ENCODE peak calls at places on chromosomes 2 and 18, in six cellular contexts. R is progenitor cell of endocrine pancreas, W is lower lobe of right lung, L is IMR-90, G is HFF-Myc, V is Caco-2. T is an unnamed sample.

GRCh38 chr2:172953970-172954852 is 121.4 kb upstream of the MAP3K20 start:
- DNase-seq in L (peak), G (no peak), V (no peak), R (no peak), W (no peak), T (peak)

GRCh38 chr2:214158851-214159250 is 252.0 kb upstream of the VWC2L start:
- DNase-seq in W (no peak), V (no peak), R (no peak), G (no peak), L (no peak), T (no peak)

GRCh38 chr18:48940854-48941531 is 9.8 kb downstream of the SMAD7 start:
- DNase-seq in W (no peak), R (no peak), G (no peak), L (peak), V (no peak), T (no peak)

GRCh38 chr2:50591642-50592041 is 440.3 kb downstream of the NRXN1 start:
- DNase-seq in L (no peak), V (no peak), W (no peak), R (no peak), G (no peak), T (no peak)

GRCh38 chr2:107989445-107989844 is 3.1 kb downstream of the SLC5A7 start:
- DNase-seq in W (no peak), R (no peak), G (no peak), L (no peak), V (no peak), T (no peak)

GRCh38 chr18:48749768-48750167 is 201.0 kb downstream of the SMAD7 start:
- DNase-seq in R (no peak), L (peak), G (no peak), W (no peak), V (no peak), T (no peak)

GRCh38 chr2:211367711-211368110 is 811.3 kb downstream of the CPS1 start:
- DNase-seq in G (no peak), V (no peak), L (no peak), W (no peak), R (no peak), T (no peak)

GRCh38 chr2:53131416-53131815 is 636.2 kb upstream of the CHAC2 start:
- DNase-seq in V (no peak), W (no peak), L (peak), G (no peak), R (no peak), T (peak)

GRCh38 chr2:174964404-174964803 is 40.8 kb downstream of the CHN1 start:
- DNase-seq in V (no peak), W (no peak), G (no peak), L (no peak), R (no peak), T (no peak)

GRCh38 chr2:241080405-241081189 is 21.5 kb downstream of the MTERF4 start:
- DNase-seq in V (no peak), L (no peak), R (no peak), G (no peak), W (no peak), T (no peak)

GRCh38 chr18:63999871-64000270 is 30.0 kb downstream of the SERPINB8 start:
- DNase-seq in W (no peak), G (no peak), V (no peak), R (no peak), L (no peak), T (no peak)

GRCh38 chr2:229048134-229048533 is 223.0 kb downstream of the PID1 start:
- DNase-seq in G (no peak), L (no peak), R (no peak), W (no peak), V (no peak), T (no peak)

GRCh38 chr18:13300029-13300428 is 81.5 kb downstream of the LDLRAD4 start:
- DNase-seq in W (no peak), L (no peak), G (no peak), V (no peak), R (no peak), T (no peak)

GRCh38 chr2:228642861-228643260 is 461.4 kb upstream of the SPHKAP start:
- DNase-seq in R (no peak), L (no peak), G (no peak), V (no peak), W (no peak), T (no peak)

GRCh38 chr2:45889053-45889452 is 237.6 kb downstream of the PRKCE start:
- DNase-seq in R (no peak), W (peak), G (no peak), L (peak), V (peak), T (no peak)

GRCh38 chr2:38376346-38376682 is 759 bp downstream of the ATL2 start:
- DNase-seq in R (no peak), L (peak), G (no peak), V (peak), W (no peak), T (peak)

GRCh38 chr2:105397025-105397722 is 1.7 kb downstream of the FHL2 start:
- DNase-seq in V (no peak), W (no peak), L (no peak), R (no peak), G (no peak), T (no peak)

GRCh38 chr2:20182241-20182931 is 42.5 kb downstream of the SDC1 start:
- DNase-seq in V (no peak), G (no peak), W (peak), L (peak), R (no peak), T (peak)

GRCh38 chr18:9362869-9363268 is 28.3 kb downstream of the TWSG1 start:
- DNase-seq in G (no peak), L (no peak), R (no peak), W (no peak), V (peak), T (no peak)

GRCh38 chr2:44168684-44169154 is at the start of gene PPM1B:
- DNase-seq in W (peak), L (no peak), G (no peak), R (peak), V (peak), T (no peak)

GRCh38 chr2:41580806-41581205 is 467.0 kb upstream of the PKDCC start:
- DNase-seq in R (no peak), V (no peak), L (no peak), G (no peak), W (no peak), T (no peak)

GRCh38 chr18:74524097-74524496 is 10.2 kb upstream of the CNDP1 start:
- DNase-seq in V (no peak), L (peak), W (no peak), R (no peak), G (no peak), T (no peak)

GRCh38 chr2:162184362-162184761 is 32.3 kb upstream of the GCG start:
- DNase-seq in L (no peak), R (no peak), W (no peak), G (no peak), V (no peak), T (no peak)

GRCh38 chr2:234169676-234170075 is 119.2 kb downstream of the SPP2 start:
- DNase-seq in L (no peak), R (no peak), V (no peak), G (no peak), W (no peak), T (no peak)

GRCh38 chr2:3001595-3002184 is 375.9 kb downstream of the EIPR1 start:
- DNase-seq in G (no peak), R (no peak), L (no peak), V (peak), W (no peak), T (no peak)

GRCh38 chr18:24506175-24506574 is 45.7 kb downstream of the HRH4 start:
- DNase-seq in G (no peak), V (no peak), R (no peak), L (no peak), W (no peak), T (no peak)

GRCh38 chr18:30889582-30890301 is 152.8 kb downstream of the DSC3 start:
- DNase-seq in G (no peak), R (no peak), V (peak), L (no peak), W (no peak), T (no peak)
- TF ChIP-seq CTCF in G (no peak), R (peak), V (no peak), L (no peak), W (peak), T (no peak)

GRCh38 chr2:121688820-121689219 is 39.6 kb upstream of the CLASP1 start:
- DNase-seq in R (no peak), L (no peak), G (no peak), W (no peak), V (no peak), T (no peak)

GRCh38 chr2:121694398-121695178 is 42.1 kb downstream of the NIFK start:
- DNase-seq in V (no peak), R (no peak), G (no peak), L (peak), W (no peak), T (peak)

GRCh38 chr2:121690095-121690494 is 40.8 kb upstream of the CLASP1 start:
- DNase-seq in V (no peak), L (no peak), G (no peak), R (no peak), W (no peak), T (no peak)

GRCh38 chr2:121686218-121686617 is 37.0 kb upstream of the CLASP1 start:
- DNase-seq in R (no peak), G (no peak), V (no peak), W (no peak), L (no peak), T (no peak)

DNA sequence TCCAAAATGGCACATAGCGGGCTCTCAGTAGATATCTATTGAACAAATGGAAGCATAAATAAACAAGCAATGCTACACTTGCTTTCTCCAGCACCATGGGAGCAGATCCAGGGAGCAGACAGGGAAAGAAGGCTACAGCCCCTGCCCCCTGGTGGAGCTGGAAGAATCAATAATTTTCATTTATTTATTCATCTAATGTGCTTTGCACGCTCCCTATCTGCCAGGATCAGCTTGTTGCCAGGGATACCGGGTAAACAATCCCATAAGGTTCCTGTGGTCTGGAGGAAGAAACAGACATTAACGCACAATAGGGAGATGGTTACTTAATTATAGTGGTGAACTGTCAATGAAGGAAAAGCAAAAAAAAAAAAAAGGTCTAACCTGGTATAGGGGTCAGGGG is 40.1 kb upstream of the CLASP1 start:
- DNase-seq in W (no peak), V (peak), G (peak), R (no peak), L (peak), T (peak)
- TF ChIP-seq CTCF in W (peak), V (peak), G (peak), R (peak), L (peak), T (peak)

DNA sequence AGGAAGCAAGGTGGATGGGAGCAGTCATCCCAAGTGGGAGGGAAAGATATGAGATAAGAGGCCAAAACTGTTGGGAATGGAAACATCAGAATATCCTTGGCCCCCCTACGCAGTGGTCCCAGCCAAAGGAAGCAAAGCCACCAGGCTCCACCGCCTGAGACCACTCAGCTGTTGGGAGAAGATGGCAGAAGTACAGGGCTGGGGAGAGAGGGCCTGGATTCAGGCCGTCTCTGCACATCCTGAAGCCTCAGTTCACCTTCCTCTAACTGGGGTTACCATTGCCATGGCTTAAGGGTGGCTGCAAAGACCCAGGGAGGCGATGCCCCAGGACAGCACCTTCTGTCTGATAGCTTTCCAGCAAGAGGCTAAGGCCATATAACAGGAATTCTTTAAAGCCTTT is 193.8 kb downstream of the MGAT5 start:
- DNase-seq in G (no peak), L (no peak), R (no peak), V (no peak), W (no peak), T (no peak)
- TF ChIP-seq CTCF in G (no peak), L (no peak), R (no peak), V (no peak), W (no peak), T (no peak)

DNA sequence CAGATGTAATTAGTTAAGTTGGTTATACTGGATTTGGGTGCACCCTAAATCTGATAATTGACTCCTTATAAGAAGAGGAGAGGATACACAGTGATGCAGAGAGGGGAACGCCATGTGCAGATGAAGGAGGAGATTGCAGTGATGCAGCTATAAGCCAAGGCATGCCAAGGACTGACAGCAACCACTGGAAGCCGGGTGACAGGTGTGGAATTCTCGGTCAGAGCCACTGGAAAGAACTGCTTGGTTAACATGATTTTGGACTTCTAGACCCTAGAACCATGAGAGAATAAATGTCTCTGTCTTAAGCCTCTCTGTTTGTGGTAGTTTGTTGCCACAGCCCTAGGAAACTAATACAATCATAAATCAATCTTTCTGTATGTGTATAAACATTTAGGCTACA is 403.3 kb upstream of the CDH20 start:
- DNase-seq in V (no peak), W (no peak), L (no peak), R (no peak), G (no peak), T (no peak)
- TF ChIP-seq CTCF in V (no peak), W (no peak), L (no peak), R (no peak), G (no peak), T (no peak)

DNA sequence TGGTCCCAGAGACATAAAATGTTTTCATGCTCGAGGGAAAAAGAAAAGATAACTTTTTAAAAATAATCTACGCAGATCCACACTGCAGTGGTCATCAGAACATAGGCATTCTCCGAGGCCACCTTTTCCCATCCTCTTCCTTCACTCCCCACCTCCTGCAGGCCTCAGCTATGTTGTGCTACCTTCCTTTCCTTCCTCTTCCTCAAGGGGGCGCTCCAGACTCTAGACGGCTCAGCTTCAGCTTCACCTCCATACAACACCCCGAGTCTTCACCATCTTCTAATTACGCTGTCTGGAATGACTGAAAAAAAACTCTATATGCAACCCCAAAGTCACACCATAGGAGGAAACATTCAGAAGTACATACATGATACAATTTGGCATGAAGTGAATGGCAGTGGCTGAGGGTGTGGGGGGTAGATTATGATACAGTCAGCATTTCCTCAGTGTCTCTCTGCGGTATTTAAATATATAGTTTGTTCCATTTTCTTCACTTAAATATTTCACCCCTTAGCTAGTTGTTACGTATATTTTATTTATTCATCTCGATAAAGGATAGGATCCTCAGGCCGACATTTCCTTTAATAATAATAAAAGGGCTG is 583.6 kb downstream of the IRS1 start:
- DNase-seq in L (peak), G (peak), R (peak), V (peak), W (peak), T (peak)
- TF ChIP-seq CTCF in L (peak), G (peak), R (peak), V (peak), W (peak), T (peak)

DNA sequence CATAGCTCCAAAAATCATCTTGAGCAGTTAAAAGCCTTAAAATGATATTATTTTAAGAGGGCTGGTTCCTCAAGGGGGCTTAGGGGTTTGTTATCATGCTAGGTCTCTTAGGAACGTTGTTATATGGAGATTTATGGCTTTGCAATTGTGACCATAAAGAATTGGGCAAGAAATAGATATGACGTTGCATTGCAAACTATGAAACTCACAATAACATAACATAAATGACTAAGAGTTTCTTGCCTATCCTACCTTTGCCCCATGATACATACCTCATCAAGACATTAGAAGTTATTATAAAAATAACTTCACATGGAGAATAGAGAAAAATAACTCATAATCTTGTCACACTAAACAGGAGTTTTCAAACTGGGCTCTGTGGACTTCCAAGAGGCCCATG is 206.4 kb upstream of the SESTD1 start:
- DNase-seq in L (no peak), R (no peak), W (no peak), G (no peak), V (no peak), T (no peak)
- TF ChIP-seq CTCF in L (no peak), R (no peak), W (no peak), G (no peak), V (no peak), T (no peak)